ENCODE peak calls at places on chromosomes 12 and 14, in five cellular contexts. One of them, this sample, is unnamed.

GRCh38 chr14:73833530-73834257 is 17.9 kb upstream of the PTGR2 start:
- DNase-seq in HepG2: peak
- DNase-seq in K562: no peak
- DNase-seq in A549: peak
- DNase-seq in WTC11: no peak
- DNase-seq in this sample: no peak

GRCh38 chr12:60602601-60603000 is 1006.8 kb downstream of the SLC16A7 start:
- DNase-seq in K562: no peak
- DNase-seq in WTC11: no peak
- DNase-seq in HepG2: no peak
- DNase-seq in A549: no peak
- DNase-seq in this sample: no peak

GRCh38 chr14:76929927-76930326 is 98.6 kb downstream of the IRF2BPL start:
- DNase-seq in A549: no peak
- DNase-seq in K562: peak
- DNase-seq in HepG2: no peak
- DNase-seq in WTC11: no peak
- DNase-seq in this sample: no peak

GRCh38 chr12:82359115-82359478 is 768 bp downstream of the METTL25 start:
- DNase-seq in K562: peak
- DNase-seq in WTC11: peak
- DNase-seq in HepG2: no peak
- DNase-seq in A549: no peak
- DNase-seq in this sample: no peak

GRCh38 chr12:30806989-30807694 is 52.4 kb upstream of the CAPRIN2 start:
- DNase-seq in HepG2: peak
- DNase-seq in K562: peak
- DNase-seq in WTC11: peak
- DNase-seq in A549: peak
- DNase-seq in this sample: peak

GRCh38 chr12:12819752-12820311 is 6.7 kb downstream of the DDX47 start:
- DNase-seq in WTC11: no peak
- DNase-seq in A549: peak
- DNase-seq in HepG2: no peak
- DNase-seq in K562: no peak
- DNase-seq in this sample: peak

GRCh38 chr14:29282169-29282568 is 515.6 kb downstream of the FOXG1 start:
- DNase-seq in K562: no peak
- DNase-seq in HepG2: no peak
- DNase-seq in A549: no peak
- DNase-seq in WTC11: no peak
- DNase-seq in this sample: no peak

GRCh38 chr12:3718100-3718499 is 34.8 kb downstream of the CRACR2A start:
- DNase-seq in HepG2: no peak
- DNase-seq in WTC11: no peak
- DNase-seq in A549: no peak
- DNase-seq in K562: no peak
- DNase-seq in this sample: no peak

GRCh38 chr12:22054155-22054554 is 8.1 kb downstream of the CMAS start:
- DNase-seq in K562: no peak
- DNase-seq in WTC11: no peak
- DNase-seq in A549: no peak
- DNase-seq in HepG2: no peak
- DNase-seq in this sample: no peak

GRCh38 chr12:87935216-87935615 is 94.0 kb downstream of the C12orf50 start:
- DNase-seq in K562: no peak
- DNase-seq in WTC11: no peak
- DNase-seq in HepG2: no peak
- DNase-seq in A549: no peak
- DNase-seq in this sample: no peak

GRCh38 chr12:103969391-103969790 is 3.7 kb downstream of the TDG start:
- DNase-seq in HepG2: no peak
- DNase-seq in K562: no peak
- DNase-seq in WTC11: no peak
- DNase-seq in A549: no peak
- DNase-seq in this sample: no peak

GRCh38 chr14:50088117-50088515 is 28.3 kb downstream of the VCPKMT start:
- DNase-seq in A549: no peak
- DNase-seq in HepG2: no peak
- DNase-seq in WTC11: no peak
- DNase-seq in K562: no peak
- DNase-seq in this sample: no peak

GRCh38 chr12:8577879-8578278 is 34.8 kb downstream of the AICDA start:
- DNase-seq in A549: no peak
- DNase-seq in K562: no peak
- DNase-seq in WTC11: no peak
- DNase-seq in HepG2: no peak
- DNase-seq in this sample: no peak

GRCh38 chr14:30874120-30874998 is at the start of gene COCH:
- DNase-seq in HepG2: peak
- DNase-seq in WTC11: peak
- DNase-seq in K562: peak
- DNase-seq in A549: peak
- DNase-seq in this sample: no peak

GRCh38 chr12:71938728-71939385 is at the start of gene TPH2:
- DNase-seq in K562: peak
- DNase-seq in WTC11: peak
- DNase-seq in A549: peak
- DNase-seq in HepG2: peak
- DNase-seq in this sample: peak

GRCh38 chr14:89654998-89655397 is 238.0 kb upstream of the FOXN3 start:
- DNase-seq in HepG2: no peak
- DNase-seq in WTC11: no peak
- DNase-seq in K562: no peak
- DNase-seq in A549: no peak
- DNase-seq in this sample: no peak

GRCh38 chr14:53367631-53368030 is 214.5 kb upstream of the DDHD1 start:
- DNase-seq in K562: no peak
- DNase-seq in HepG2: no peak
- DNase-seq in A549: no peak
- DNase-seq in WTC11: no peak
- DNase-seq in this sample: peak

GRCh38 chr12:58765653-58766554 is 154.4 kb downstream of the LRIG3 start:
- DNase-seq in K562: no peak
- DNase-seq in A549: peak
- DNase-seq in HepG2: peak
- DNase-seq in WTC11: no peak
- DNase-seq in this sample: no peak

GRCh38 chr12:105474672-105475071 is 144.2 kb downstream of the C12orf75 start:
- DNase-seq in K562: no peak
- DNase-seq in WTC11: no peak
- DNase-seq in HepG2: no peak
- DNase-seq in A549: no peak
- DNase-seq in this sample: peak

GRCh38 chr12:49365542-49365941 is 1.7 kb upstream of the SPATS2 start:
- DNase-seq in HepG2: no peak
- DNase-seq in A549: no peak
- DNase-seq in K562: peak
- DNase-seq in WTC11: no peak
- DNase-seq in this sample: peak

GRCh38 chr14:54487771-54488170 is 1.0 kb downstream of the GMFB start:
- DNase-seq in WTC11: no peak
- DNase-seq in A549: peak
- DNase-seq in HepG2: no peak
- DNase-seq in K562: no peak
- DNase-seq in this sample: peak

GRCh38 chr12:58888131-58888783 is 32.0 kb downstream of the LRIG3 start:
- DNase-seq in WTC11: no peak
- DNase-seq in HepG2: no peak
- DNase-seq in K562: no peak
- DNase-seq in A549: peak
- DNase-seq in this sample: peak

GRCh38 chr14:79254069-79254775 is 957.1 kb downstream of the DIO2 start:
- DNase-seq in K562: no peak
- DNase-seq in WTC11: no peak
- DNase-seq in HepG2: no peak
- DNase-seq in A549: no peak
- DNase-seq in this sample: no peak

GRCh38 chr12:78146365-78146772 is 315.7 kb downstream of the NAV3 start:
- DNase-seq in A549: peak
- DNase-seq in HepG2: peak
- DNase-seq in K562: peak
- DNase-seq in WTC11: no peak
- DNase-seq in this sample: peak

GRCh38 chr12:47986832-47987231 is 17.4 kb downstream of the COL2A1 start:
- DNase-seq in A549: no peak
- DNase-seq in WTC11: no peak
- DNase-seq in HepG2: no peak
- DNase-seq in K562: no peak
- DNase-seq in this sample: no peak

GRCh38 chr14:76829016-76829365 is 2.8 kb downstream of the LRRC74A start:
- DNase-seq in HepG2: no peak
- DNase-seq in WTC11: no peak
- DNase-seq in K562: no peak
- DNase-seq in A549: no peak
- DNase-seq in this sample: peak

GRCh38 chr12:41511247-41511646 is 323.1 kb downstream of the PDZRN4 start:
- DNase-seq in WTC11: no peak
- DNase-seq in A549: no peak
- DNase-seq in HepG2: no peak
- DNase-seq in K562: no peak
- DNase-seq in this sample: no peak

GRCh38 chr14:51650721-51651387 is 856 bp upstream of the FRMD6 start:
- DNase-seq in A549: peak
- DNase-seq in K562: peak
- DNase-seq in HepG2: no peak
- DNase-seq in WTC11: peak
- DNase-seq in this sample: peak

GRCh38 chr14:51653096-51653814 is 1.5 kb downstream of the FRMD6 start:
- DNase-seq in K562: no peak
- DNase-seq in WTC11: no peak
- DNase-seq in HepG2: no peak
- DNase-seq in A549: peak
- DNase-seq in this sample: peak

GRCh38 chr14:51653855-51654548 is 2.3 kb downstream of the FRMD6 start:
- DNase-seq in WTC11: no peak
- DNase-seq in K562: no peak
- DNase-seq in HepG2: no peak
- DNase-seq in A549: no peak
- DNase-seq in this sample: peak

GRCh38 chr14:51651388-51652167 is at the start of gene FRMD6:
- DNase-seq in WTC11: peak
- DNase-seq in HepG2: peak
- DNase-seq in A549: peak
- DNase-seq in K562: peak
- DNase-seq in this sample: peak

GRCh38 chr14:51652168-51653095 is 722 bp downstream of the FRMD6 start:
- DNase-seq in HepG2: no peak
- DNase-seq in A549: no peak
- DNase-seq in WTC11: peak
- DNase-seq in K562: no peak
- DNase-seq in this sample: peak
- TF ChIP-seq JUN in HepG2: no peak
- TF ChIP-seq JUN in A549: no peak
- TF ChIP-seq JUN in WTC11: no peak
- TF ChIP-seq JUN in K562: no peak
- TF ChIP-seq JUN in this sample: no peak

GRCh38 chr14:99158646-99159165 is 113.3 kb downstream of the BCL11B start:
- DNase-seq in K562: no peak
- DNase-seq in HepG2: no peak
- DNase-seq in A549: no peak
- DNase-seq in WTC11: no peak
- DNase-seq in this sample: no peak

GRCh38 chr14:99158150-99158549 is 113.8 kb downstream of the BCL11B start:
- DNase-seq in K562: no peak
- DNase-seq in A549: peak
- DNase-seq in HepG2: no peak
- DNase-seq in WTC11: no peak
- DNase-seq in this sample: no peak

GRCh38 chr14:99157676-99158075 is 114.3 kb downstream of the BCL11B start:
- DNase-seq in A549: no peak
- DNase-seq in HepG2: no peak
- DNase-seq in K562: no peak
- DNase-seq in WTC11: no peak
- DNase-seq in this sample: no peak

GRCh38 chr14:99157246-99157645 is 114.8 kb downstream of the BCL11B start:
- DNase-seq in K562: no peak
- DNase-seq in A549: no peak
- DNase-seq in WTC11: no peak
- DNase-seq in HepG2: no peak
- DNase-seq in this sample: no peak

GRCh38 chr14:99159341-99160340 is 112.4 kb downstream of the BCL11B start:
- DNase-seq in A549: no peak
- DNase-seq in WTC11: no peak
- DNase-seq in K562: no peak
- DNase-seq in HepG2: no peak
- DNase-seq in this sample: no peak
- TF ChIP-seq CTCF in A549: no peak
- TF ChIP-seq CTCF in WTC11: no peak
- TF ChIP-seq CTCF in K562: no peak
- TF ChIP-seq CTCF in HepG2: no peak
- TF ChIP-seq CTCF in this sample: no peak

DNA sequence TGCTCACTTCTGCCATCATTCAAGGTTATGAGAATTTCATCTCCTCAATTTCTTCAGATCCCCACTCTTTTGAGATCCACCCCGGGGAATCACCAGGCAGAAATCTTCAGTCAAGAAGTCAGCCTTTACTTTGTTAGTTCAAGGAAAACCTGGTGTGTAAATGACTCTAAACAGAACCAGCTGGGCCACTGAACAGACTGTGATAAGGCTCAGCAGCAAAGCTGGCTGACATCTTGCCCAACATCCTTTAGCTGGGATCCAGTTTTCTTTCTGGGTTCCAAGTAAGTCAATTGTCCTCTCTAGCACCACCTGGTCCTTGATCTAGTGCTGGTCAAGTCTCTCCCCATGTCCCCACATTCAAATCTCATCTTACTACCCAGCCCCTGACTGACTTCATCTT is 11.6 kb downstream of the CLMN start:
- DNase-seq in A549: no peak
- DNase-seq in WTC11: no peak
- DNase-seq in K562: no peak
- DNase-seq in HepG2: no peak
- DNase-seq in this sample: no peak
- TF ChIP-seq JUN in A549: no peak
- TF ChIP-seq JUN in WTC11: no peak
- TF ChIP-seq JUN in K562: no peak
- TF ChIP-seq JUN in HepG2: no peak
- TF ChIP-seq JUN in this sample: no peak

DNA sequence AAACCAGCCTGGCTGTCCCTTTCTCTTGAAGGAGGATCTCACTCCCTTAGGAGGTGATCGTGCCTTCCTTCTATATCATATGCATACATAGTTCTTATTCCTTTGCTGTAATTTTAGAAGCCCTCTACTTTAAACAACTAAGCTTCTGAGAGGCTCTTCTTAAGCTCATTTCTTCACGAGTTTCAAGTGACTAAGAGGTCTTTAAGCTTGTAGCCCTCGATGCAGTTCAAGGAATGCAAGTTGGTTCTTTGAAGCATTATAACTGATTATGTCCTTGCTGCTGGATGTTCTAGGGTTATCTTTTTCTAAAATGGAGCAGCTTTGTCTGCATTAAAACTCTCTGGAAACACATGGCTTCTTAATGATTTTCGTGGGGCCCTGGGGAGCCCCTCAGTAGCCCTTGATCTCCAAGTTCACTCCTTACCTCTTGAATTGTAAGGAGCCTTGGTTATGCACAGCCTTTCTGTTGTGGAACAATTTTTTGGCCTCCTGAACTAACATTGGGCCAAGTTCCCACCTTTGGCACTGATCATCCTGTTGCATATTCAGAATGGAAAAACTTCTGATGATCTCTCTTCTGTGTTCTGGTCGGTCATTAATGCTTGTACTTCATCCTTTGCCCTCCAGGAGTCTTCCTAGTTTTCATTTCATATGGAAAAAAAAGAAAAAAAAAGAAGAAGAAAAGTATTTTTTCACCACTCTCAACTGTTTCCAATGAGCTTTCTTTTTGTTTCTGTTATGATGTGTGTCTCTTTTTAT is 12.6 kb downstream of the RASSF8 start:
- DNase-seq in A549: no peak
- DNase-seq in HepG2: no peak
- DNase-seq in WTC11: no peak
- DNase-seq in K562: no peak
- DNase-seq in this sample: peak
- TF ChIP-seq CTCF in A549: no peak
- TF ChIP-seq CTCF in HepG2: no peak
- TF ChIP-seq CTCF in WTC11: no peak
- TF ChIP-seq CTCF in K562: no peak
- TF ChIP-seq CTCF in this sample: no peak

This sample was measured in endothelial cell of umbilical vein.